ENCODE peak calls at places on chromosomes 2 and 18, in ten cellular contexts. One of them, this sample, is unnamed.

GRCh38 chr2:221969087-221969829 is 329.5 kb downstream of the PAX3 start:
- DNase-seq in Peyer's patch: no peak
- DNase-seq in thyroid gland: peak
- DNase-seq in cardiac fibroblast: peak
- DNase-seq in MCF 10A: peak
- DNase-seq in heart left ventricle: no peak
- DNase-seq in activated B cell treated with CpG ODN at 0.5 μM for 24 hours: no peak
- DNase-seq in fibroblast of lung: peak
- DNase-seq in type B pancreatic cell: no peak
- DNase-seq in mucosa of descending colon: no peak
- DNase-seq in this sample: no peak

GRCh38 chr18:59646228-59646945 is 50.8 kb downstream of the CCBE1 start:
- DNase-seq in thyroid gland: no peak
- DNase-seq in activated B cell treated with CpG ODN at 0.5 μM for 24 hours: no peak
- DNase-seq in MCF 10A: no peak
- DNase-seq in type B pancreatic cell: no peak
- DNase-seq in mucosa of descending colon: no peak
- DNase-seq in heart left ventricle: no peak
- DNase-seq in fibroblast of lung: no peak
- DNase-seq in cardiac fibroblast: no peak
- DNase-seq in Peyer's patch: no peak
- DNase-seq in this sample: no peak

GRCh38 chr2:189347540-189347939 is 93.7 kb upstream of the WDR75 start:
- DNase-seq in mucosa of descending colon: no peak
- DNase-seq in heart left ventricle: peak
- DNase-seq in fibroblast of lung: peak
- DNase-seq in MCF 10A: peak
- DNase-seq in type B pancreatic cell: no peak
- DNase-seq in thyroid gland: peak
- DNase-seq in Peyer's patch: no peak
- DNase-seq in activated B cell treated with CpG ODN at 0.5 μM for 24 hours: no peak
- DNase-seq in cardiac fibroblast: peak
- DNase-seq in this sample: no peak

GRCh38 chr2:20600756-20601325 is 50.1 kb downstream of the HS1BP3 start:
- DNase-seq in thyroid gland: no peak
- DNase-seq in cardiac fibroblast: peak
- DNase-seq in MCF 10A: no peak
- DNase-seq in mucosa of descending colon: no peak
- DNase-seq in activated B cell treated with CpG ODN at 0.5 μM for 24 hours: no peak
- DNase-seq in heart left ventricle: no peak
- DNase-seq in type B pancreatic cell: no peak
- DNase-seq in Peyer's patch: no peak
- DNase-seq in fibroblast of lung: no peak
- DNase-seq in this sample: no peak

GRCh38 chr2:164954954-164955701 is at the start of gene SLC38A11:
- DNase-seq in type B pancreatic cell: no peak
- DNase-seq in MCF 10A: peak
- DNase-seq in thyroid gland: peak
- DNase-seq in activated B cell treated with CpG ODN at 0.5 μM for 24 hours: peak
- DNase-seq in Peyer's patch: no peak
- DNase-seq in cardiac fibroblast: peak
- DNase-seq in heart left ventricle: peak
- DNase-seq in mucosa of descending colon: no peak
- DNase-seq in fibroblast of lung: peak
- DNase-seq in this sample: peak

GRCh38 chr2:11344956-11345671 is 678 bp upstream of the ROCK2 start:
- DNase-seq in mucosa of descending colon: peak
- DNase-seq in type B pancreatic cell: peak
- DNase-seq in cardiac fibroblast: peak
- DNase-seq in activated B cell treated with CpG ODN at 0.5 μM for 24 hours: peak
- DNase-seq in fibroblast of lung: peak
- DNase-seq in heart left ventricle: peak
- DNase-seq in Peyer's patch: peak
- DNase-seq in MCF 10A: peak
- DNase-seq in thyroid gland: peak
- DNase-seq in this sample: peak

GRCh38 chr18:63725682-63726480 is 23.1 kb downstream of the SERPINB11 start:
- DNase-seq in heart left ventricle: no peak
- DNase-seq in thyroid gland: no peak
- DNase-seq in type B pancreatic cell: no peak
- DNase-seq in cardiac fibroblast: no peak
- DNase-seq in activated B cell treated with CpG ODN at 0.5 μM for 24 hours: no peak
- DNase-seq in Peyer's patch: no peak
- DNase-seq in mucosa of descending colon: no peak
- DNase-seq in MCF 10A: no peak
- DNase-seq in fibroblast of lung: peak
- DNase-seq in this sample: no peak

GRCh38 chr2:234146087-234146826 is 95.8 kb downstream of the SPP2 start:
- DNase-seq in cardiac fibroblast: peak
- DNase-seq in activated B cell treated with CpG ODN at 0.5 μM for 24 hours: no peak
- DNase-seq in type B pancreatic cell: no peak
- DNase-seq in MCF 10A: peak
- DNase-seq in fibroblast of lung: peak
- DNase-seq in heart left ventricle: no peak
- DNase-seq in Peyer's patch: no peak
- DNase-seq in mucosa of descending colon: no peak
- DNase-seq in thyroid gland: no peak
- DNase-seq in this sample: no peak

GRCh38 chr2:232979871-232980461 is 33.1 kb downstream of the NGEF start:
- DNase-seq in fibroblast of lung: peak
- DNase-seq in mucosa of descending colon: peak
- DNase-seq in Peyer's patch: no peak
- DNase-seq in type B pancreatic cell: peak
- DNase-seq in heart left ventricle: no peak
- DNase-seq in thyroid gland: no peak
- DNase-seq in cardiac fibroblast: peak
- DNase-seq in MCF 10A: peak
- DNase-seq in activated B cell treated with CpG ODN at 0.5 μM for 24 hours: no peak
- DNase-seq in this sample: no peak

GRCh38 chr2:76320716-76321115 is 610.0 kb upstream of the GCFC2 start:
- DNase-seq in activated B cell treated with CpG ODN at 0.5 μM for 24 hours: no peak
- DNase-seq in MCF 10A: no peak
- DNase-seq in thyroid gland: no peak
- DNase-seq in fibroblast of lung: no peak
- DNase-seq in mucosa of descending colon: no peak
- DNase-seq in heart left ventricle: no peak
- DNase-seq in Peyer's patch: no peak
- DNase-seq in type B pancreatic cell: no peak
- DNase-seq in cardiac fibroblast: no peak
- DNase-seq in this sample: no peak

GRCh38 chr18:3447035-3447894 is 2.7 kb upstream of the TGIF1 start:
- DNase-seq in cardiac fibroblast: peak
- DNase-seq in Peyer's patch: peak
- DNase-seq in type B pancreatic cell: peak
- DNase-seq in MCF 10A: peak
- DNase-seq in heart left ventricle: no peak
- DNase-seq in activated B cell treated with CpG ODN at 0.5 μM for 24 hours: peak
- DNase-seq in mucosa of descending colon: peak
- DNase-seq in thyroid gland: peak
- DNase-seq in fibroblast of lung: peak
- DNase-seq in this sample: peak

GRCh38 chr18:3442894-3443293 is 7.1 kb upstream of the TGIF1 start:
- DNase-seq in mucosa of descending colon: no peak
- DNase-seq in fibroblast of lung: no peak
- DNase-seq in cardiac fibroblast: no peak
- DNase-seq in type B pancreatic cell: no peak
- DNase-seq in activated B cell treated with CpG ODN at 0.5 μM for 24 hours: no peak
- DNase-seq in Peyer's patch: no peak
- DNase-seq in heart left ventricle: no peak
- DNase-seq in thyroid gland: no peak
- DNase-seq in MCF 10A: no peak
- DNase-seq in this sample: no peak

GRCh38 chr18:3440340-3440739 is 9.6 kb upstream of the TGIF1 start:
- DNase-seq in fibroblast of lung: no peak
- DNase-seq in type B pancreatic cell: no peak
- DNase-seq in Peyer's patch: no peak
- DNase-seq in mucosa of descending colon: no peak
- DNase-seq in cardiac fibroblast: no peak
- DNase-seq in MCF 10A: no peak
- DNase-seq in thyroid gland: no peak
- DNase-seq in heart left ventricle: no peak
- DNase-seq in activated B cell treated with CpG ODN at 0.5 μM for 24 hours: no peak
- DNase-seq in this sample: no peak

GRCh38 chr18:3444954-3445353 is 5.0 kb upstream of the TGIF1 start:
- DNase-seq in mucosa of descending colon: no peak
- DNase-seq in Peyer's patch: no peak
- DNase-seq in thyroid gland: no peak
- DNase-seq in heart left ventricle: no peak
- DNase-seq in fibroblast of lung: no peak
- DNase-seq in cardiac fibroblast: no peak
- DNase-seq in activated B cell treated with CpG ODN at 0.5 μM for 24 hours: no peak
- DNase-seq in MCF 10A: no peak
- DNase-seq in type B pancreatic cell: no peak
- DNase-seq in this sample: no peak

DNA sequence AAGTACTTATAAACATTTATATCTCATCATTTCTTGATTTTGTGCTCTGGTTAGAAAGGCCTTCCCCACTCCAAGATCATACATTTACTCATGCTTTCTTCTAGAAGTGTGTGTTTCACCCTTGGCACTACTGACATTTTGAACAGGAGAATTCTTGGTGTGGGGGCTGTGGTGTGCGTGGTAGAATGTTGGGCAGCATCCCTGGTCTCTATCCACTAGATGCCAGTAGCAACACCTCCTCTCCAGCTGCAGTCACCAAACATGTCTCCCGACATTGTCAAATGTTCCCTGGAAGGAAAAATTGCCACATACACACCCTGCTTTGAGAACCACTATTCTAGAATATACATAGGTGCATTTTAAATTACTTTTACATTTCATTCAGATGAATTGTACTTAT is 8.7 kb upstream of the TGIF1 start:
- DNase-seq in fibroblast of lung: no peak
- DNase-seq in cardiac fibroblast: peak
- DNase-seq in mucosa of descending colon: no peak
- DNase-seq in type B pancreatic cell: no peak
- DNase-seq in thyroid gland: peak
- DNase-seq in Peyer's patch: no peak
- DNase-seq in activated B cell treated with CpG ODN at 0.5 μM for 24 hours: no peak
- DNase-seq in heart left ventricle: no peak
- DNase-seq in MCF 10A: peak
- DNase-seq in this sample: no peak
- TF ChIP-seq CTCF in fibroblast of lung: no peak
- TF ChIP-seq CTCF in cardiac fibroblast: no peak
- TF ChIP-seq CTCF in mucosa of descending colon: no peak
- TF ChIP-seq CTCF in type B pancreatic cell: peak
- TF ChIP-seq CTCF in thyroid gland: peak
- TF ChIP-seq CTCF in Peyer's patch: peak
- TF ChIP-seq CTCF in activated B cell treated with CpG ODN at 0.5 μM for 24 hours: no peak
- TF ChIP-seq CTCF in heart left ventricle: peak
- TF ChIP-seq CTCF in MCF 10A: no peak
- TF ChIP-seq CTCF in this sample: peak

GRCh38 chr2:8956789-8957188 is 46.7 kb downstream of the MBOAT2 start:
- DNase-seq in MCF 10A: peak
- DNase-seq in fibroblast of lung: no peak
- DNase-seq in cardiac fibroblast: no peak
- DNase-seq in mucosa of descending colon: no peak
- DNase-seq in type B pancreatic cell: no peak
- DNase-seq in heart left ventricle: no peak
- DNase-seq in activated B cell treated with CpG ODN at 0.5 μM for 24 hours: no peak
- DNase-seq in Peyer's patch: no peak
- DNase-seq in thyroid gland: no peak
- DNase-seq in this sample: no peak
- TF ChIP-seq CTCF in MCF 10A: no peak
- TF ChIP-seq CTCF in fibroblast of lung: no peak
- TF ChIP-seq CTCF in cardiac fibroblast: peak
- TF ChIP-seq CTCF in mucosa of descending colon: no peak
- TF ChIP-seq CTCF in type B pancreatic cell: no peak
- TF ChIP-seq CTCF in heart left ventricle: no peak
- TF ChIP-seq CTCF in activated B cell treated with CpG ODN at 0.5 μM for 24 hours: no peak
- TF ChIP-seq CTCF in Peyer's patch: no peak
- TF ChIP-seq CTCF in thyroid gland: no peak
- TF ChIP-seq CTCF in this sample: no peak

GRCh38 chr2:70645733-70646420 is 92.3 kb upstream of the TGFA start:
- DNase-seq in mucosa of descending colon: no peak
- DNase-seq in cardiac fibroblast: no peak
- DNase-seq in fibroblast of lung: no peak
- DNase-seq in MCF 10A: peak
- DNase-seq in Peyer's patch: no peak
- DNase-seq in activated B cell treated with CpG ODN at 0.5 μM for 24 hours: no peak
- DNase-seq in type B pancreatic cell: no peak
- DNase-seq in thyroid gland: no peak
- DNase-seq in heart left ventricle: no peak
- DNase-seq in this sample: no peak
- TF ChIP-seq CTCF in mucosa of descending colon: no peak
- TF ChIP-seq CTCF in cardiac fibroblast: no peak
- TF ChIP-seq CTCF in fibroblast of lung: no peak
- TF ChIP-seq CTCF in MCF 10A: peak
- TF ChIP-seq CTCF in Peyer's patch: no peak
- TF ChIP-seq CTCF in activated B cell treated with CpG ODN at 0.5 μM for 24 hours: no peak
- TF ChIP-seq CTCF in type B pancreatic cell: peak
- TF ChIP-seq CTCF in thyroid gland: no peak
- TF ChIP-seq CTCF in heart left ventricle: no peak
- TF ChIP-seq CTCF in this sample: no peak

GRCh38 chr2:236052206-236052605 is 116.0 kb downstream of the GBX2 start:
- DNase-seq in type B pancreatic cell: no peak
- DNase-seq in Peyer's patch: no peak
- DNase-seq in activated B cell treated with CpG ODN at 0.5 μM for 24 hours: no peak
- DNase-seq in thyroid gland: no peak
- DNase-seq in cardiac fibroblast: no peak
- DNase-seq in MCF 10A: no peak
- DNase-seq in heart left ventricle: no peak
- DNase-seq in fibroblast of lung: no peak
- DNase-seq in mucosa of descending colon: no peak
- DNase-seq in this sample: no peak

GRCh38 chr2:236051351-236051750 is 116.8 kb downstream of the GBX2 start:
- DNase-seq in activated B cell treated with CpG ODN at 0.5 μM for 24 hours: no peak
- DNase-seq in thyroid gland: no peak
- DNase-seq in fibroblast of lung: no peak
- DNase-seq in MCF 10A: no peak
- DNase-seq in Peyer's patch: no peak
- DNase-seq in mucosa of descending colon: no peak
- DNase-seq in heart left ventricle: no peak
- DNase-seq in type B pancreatic cell: no peak
- DNase-seq in cardiac fibroblast: no peak
- DNase-seq in this sample: no peak

GRCh38 chr2:236047886-236048540 is 120.2 kb downstream of the GBX2 start:
- DNase-seq in MCF 10A: peak
- DNase-seq in fibroblast of lung: no peak
- DNase-seq in cardiac fibroblast: no peak
- DNase-seq in type B pancreatic cell: no peak
- DNase-seq in Peyer's patch: no peak
- DNase-seq in mucosa of descending colon: no peak
- DNase-seq in heart left ventricle: no peak
- DNase-seq in thyroid gland: no peak
- DNase-seq in activated B cell treated with CpG ODN at 0.5 μM for 24 hours: no peak
- DNase-seq in this sample: no peak

GRCh38 chr2:236051803-236052202 is 116.4 kb downstream of the GBX2 start:
- DNase-seq in cardiac fibroblast: no peak
- DNase-seq in activated B cell treated with CpG ODN at 0.5 μM for 24 hours: no peak
- DNase-seq in type B pancreatic cell: no peak
- DNase-seq in Peyer's patch: no peak
- DNase-seq in heart left ventricle: no peak
- DNase-seq in thyroid gland: no peak
- DNase-seq in mucosa of descending colon: no peak
- DNase-seq in fibroblast of lung: no peak
- DNase-seq in MCF 10A: no peak
- DNase-seq in this sample: no peak

DNA sequence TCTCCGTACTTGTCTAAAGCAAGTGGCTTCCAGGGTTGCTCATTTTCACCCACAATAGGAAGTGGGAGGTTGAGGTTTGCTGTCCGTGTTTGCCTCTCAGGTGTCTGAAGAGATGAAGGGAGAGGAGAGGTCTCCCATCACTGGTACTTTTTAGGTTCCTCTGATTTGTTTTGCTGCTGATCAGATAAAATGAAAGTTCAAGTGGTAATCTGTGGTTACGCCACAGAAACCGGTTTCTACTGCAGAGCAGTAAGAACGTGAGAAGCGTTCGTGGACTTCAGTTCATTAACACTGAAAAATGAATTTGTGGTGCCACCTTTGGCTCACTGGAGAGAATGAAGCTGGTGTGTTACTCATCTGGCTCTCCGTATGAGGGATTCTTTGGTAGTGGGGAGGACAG is 118.2 kb downstream of the GBX2 start:
- DNase-seq in Peyer's patch: no peak
- DNase-seq in MCF 10A: no peak
- DNase-seq in type B pancreatic cell: no peak
- DNase-seq in thyroid gland: no peak
- DNase-seq in fibroblast of lung: no peak
- DNase-seq in cardiac fibroblast: no peak
- DNase-seq in activated B cell treated with CpG ODN at 0.5 μM for 24 hours: no peak
- DNase-seq in mucosa of descending colon: no peak
- DNase-seq in heart left ventricle: no peak
- DNase-seq in this sample: no peak
- TF ChIP-seq CTCF in Peyer's patch: no peak
- TF ChIP-seq CTCF in MCF 10A: no peak
- TF ChIP-seq CTCF in type B pancreatic cell: no peak
- TF ChIP-seq CTCF in thyroid gland: no peak
- TF ChIP-seq CTCF in fibroblast of lung: no peak
- TF ChIP-seq CTCF in cardiac fibroblast: no peak
- TF ChIP-seq CTCF in activated B cell treated with CpG ODN at 0.5 μM for 24 hours: no peak
- TF ChIP-seq CTCF in mucosa of descending colon: no peak
- TF ChIP-seq CTCF in heart left ventricle: no peak
- TF ChIP-seq CTCF in this sample: no peak